ENCODE peak calls at places on chromosome X, in six cellular contexts. G is stimulated activated CD8-positive, alpha-beta memory T cell treated with anti-CD3 and anti-CD28 coated beads, Interleukin-15, amount 100 ng/mL, for 4 hours; Z is activated CD4-positive, alpha-beta T cell treated with anti-CD3 and anti-CD28 coated beads, Interleukin-2, amount 50 U/mL, for 48 hours; N is pancreas; J is NCI-H345; E is sciatic nerve. U is an unnamed sample.

GRCh38 chrX:110061138-110061537 is 58.2 kb downstream of the TMEM164 start:
- DNase-seq in G (no peak), Z (no peak), N (no peak), J (no peak), E (no peak), U (no peak)

GRCh38 chrX:38375888-38376287 is 23.5 kb downstream of the OTC start:
- DNase-seq in G (no peak), Z (no peak), N (no peak), J (no peak), E (no peak), U (no peak)

GRCh38 chrX:103338663-103339062 is 8.6 kb downstream of the TCEAL7 start:
- DNase-seq in G (no peak), Z (no peak), N (no peak), J (no peak), E (no peak), U (no peak)

GRCh38 chrX:29867971-29868370 is 347.4 kb upstream of the MAGEB2 start:
- DNase-seq in G (no peak), Z (no peak), N (no peak), J (no peak), E (no peak), U (no peak)

GRCh38 chrX:8879750-8880149 is 78.6 kb upstream of the FAM9A start:
- DNase-seq in G (no peak), Z (peak; percentile 14), N (no peak), J (no peak), E (no peak), U (peak; percentile 0)

GRCh38 chrX:48854898-48855297 is 19.5 kb upstream of the PCSK1N start:
- DNase-seq in G (no peak), Z (no peak), N (no peak), J (no peak), E (no peak), U (no peak)

GRCh38 chrX:13078739-13079444 is 34.5 kb upstream of the FAM9C start:
- DNase-seq in G (no peak), Z (no peak), N (peak; percentile 33), J (no peak), E (no peak), U (no peak)

GRCh38 chrX:7204619-7205018 is 56.7 kb upstream of the PUDP start:
- DNase-seq in G (no peak), Z (no peak), N (no peak), J (no peak), E (no peak), U (no peak)

GRCh38 chrX:47898024-47898423 is 61.3 kb downstream of the ZNF81 start:
- DNase-seq in G (no peak), Z (no peak), N (no peak), J (no peak), E (no peak), U (no peak)

GRCh38 chrX:68750316-68750715 is 78.5 kb upstream of the EFNB1 start:
- DNase-seq in G (no peak), Z (no peak), N (no peak), J (no peak), E (no peak), U (no peak)

U was measured in effector CD8-positive, alpha-beta T cell.